ENCODE peak calls at places on chromosomes 6 and 20, in ten cellular contexts. E is H9, O is OCI-LY7, Y is B cell, P is GM13977, J is MCF 10A, U is stomach, I is astrocyte of the spinal cord, D is epithelial cell of esophagus, F is A549. N is an unnamed sample.

GRCh38 chr6:170005680-170006470 is 254.5 kb downstream of the ERMARD start:
- DNase-seq in E (peak), O (no peak), Y (no peak), P (no peak), J (no peak), U (no peak), I (no peak), D (no peak), F (no peak), N (no peak)

GRCh38 chr6:107114872-107115694 is at the start of gene BEND3:
- DNase-seq in E (no peak), O (peak), Y (peak), P (peak), J (peak), U (peak), I (no peak), D (peak), F (no peak), N (peak)

GRCh38 chr20:45817652-45818194 is 5.3 kb downstream of the UBE2C start:
- DNase-seq in E (no peak), O (no peak), Y (no peak), P (no peak), J (peak), U (no peak), I (peak), D (peak), F (no peak), N (no peak)

GRCh38 chr6:97078791-97079190 is 154.3 kb downstream of the KLHL32 start:
- DNase-seq in E (no peak), O (no peak), Y (no peak), P (no peak), J (no peak), U (no peak), I (no peak), D (no peak), F (no peak), N (no peak)

GRCh38 chr20:38125157-38126056 is 39.7 kb downstream of the TGM2 start:
- DNase-seq in E (no peak), O (no peak), Y (no peak), P (no peak), J (peak), U (peak), I (peak), D (peak), F (no peak), N (no peak)

GRCh38 chr6:165987483-165988305 is 180.0 kb downstream of the TBXT start:
- DNase-seq in E (peak), O (no peak), Y (no peak), P (no peak), J (peak), U (peak), I (peak), D (peak), F (peak), N (peak)

GRCh38 chr20:5945963-5946362 is 4.4 kb downstream of the TRMT6 start:
- DNase-seq in E (no peak), O (no peak), Y (no peak), P (no peak), J (peak), U (no peak), I (peak), D (peak), F (no peak), N (no peak)

GRCh38 chr6:133833905-133834304 is 55.0 kb upstream of the TCF21 start:
- DNase-seq in E (no peak), O (no peak), Y (no peak), P (no peak), J (no peak), U (no peak), I (no peak), D (no peak), F (no peak), N (no peak)

GRCh38 chr6:1612902-1613301 is 3.2 kb downstream of the FOXC1 start:
- DNase-seq in E (no peak), O (no peak), Y (no peak), P (no peak), J (peak), U (no peak), I (no peak), D (peak), F (no peak), N (no peak)

GRCh38 chr6:31356216-31356945 is 598 bp downstream of the HLA-B start:
- DNase-seq in E (no peak), O (peak), Y (peak), P (peak), J (peak), U (peak), I (no peak), D (no peak), F (no peak), N (peak)

GRCh38 chr6:69631552-69632346 is 165.1 kb downstream of the LMBRD1 start:
- DNase-seq in E (no peak), O (no peak), Y (no peak), P (peak), J (no peak), U (no peak), I (peak), D (no peak), F (no peak), N (no peak)

GRCh38 chr20:61546641-61547040 is 294.6 kb downstream of the CDH4 start:
- DNase-seq in E (no peak), O (no peak), Y (no peak), P (no peak), J (no peak), U (no peak), I (no peak), D (no peak), F (no peak), N (no peak)

GRCh38 chr20:16662462-16662861 is 67.4 kb upstream of the SNRPB2 start:
- DNase-seq in E (no peak), O (no peak), Y (no peak), P (no peak), J (no peak), U (no peak), I (no peak), D (no peak), F (no peak), N (no peak)

GRCh38 chr6:166360243-166361079 is 18.1 kb upstream of the SFT2D1 start:
- DNase-seq in E (no peak), O (no peak), Y (no peak), P (no peak), J (peak), U (no peak), I (peak), D (peak), F (no peak), N (no peak)

GRCh38 chr6:118514689-118515088 is 33.4 kb upstream of the PLN start:
- DNase-seq in E (no peak), O (no peak), Y (no peak), P (no peak), J (no peak), U (no peak), I (no peak), D (no peak), F (no peak), N (no peak)

GRCh38 chr20:4130404-4131189 is 115.2 kb upstream of the RNF24 start:
- DNase-seq in E (no peak), O (no peak), Y (no peak), P (no peak), J (peak), U (no peak), I (peak), D (peak), F (peak), N (no peak)

GRCh38 chr6:89432875-89433636 is at the start of gene ANKRD6:
- DNase-seq in E (peak), O (peak), Y (peak), P (peak), J (peak), U (peak), I (peak), D (peak), F (peak), N (peak)

GRCh38 chr6:3144571-3144970 is 12.8 kb downstream of the TUBB2A start:
- DNase-seq in E (no peak), O (no peak), Y (no peak), P (no peak), J (no peak), U (no peak), I (no peak), D (no peak), F (no peak), N (no peak)

GRCh38 chr6:3152689-3153088 is 4.7 kb downstream of the TUBB2A start:
- DNase-seq in E (no peak), O (peak), Y (no peak), P (no peak), J (no peak), U (no peak), I (no peak), D (no peak), F (no peak), N (no peak)

GRCh38 chr6:3151705-3152104 is 5.6 kb downstream of the TUBB2A start:
- DNase-seq in E (no peak), O (no peak), Y (no peak), P (no peak), J (no peak), U (no peak), I (no peak), D (no peak), F (no peak), N (no peak)

GRCh38 chr6:3147914-3148757 is 9.2 kb downstream of the TUBB2A start:
- DNase-seq in E (no peak), O (no peak), Y (no peak), P (no peak), J (no peak), U (no peak), I (no peak), D (no peak), F (no peak), N (no peak)
- TF ChIP-seq CTCF in E (peak), O (peak), Y (no peak), P (no peak), J (no peak), U (no peak), I (peak), D (no peak), F (no peak), N (no peak)

GRCh38 chr20:34468956-34469355 is 47.3 kb upstream of the DYNLRB1 start:
- DNase-seq in E (no peak), O (no peak), Y (no peak), P (no peak), J (no peak), U (no peak), I (no peak), D (no peak), F (no peak), N (no peak)

GRCh38 chr20:34472246-34472925 is 43.8 kb upstream of the DYNLRB1 start:
- DNase-seq in E (no peak), O (no peak), Y (no peak), P (no peak), J (peak), U (no peak), I (peak), D (peak), F (no peak), N (no peak)

GRCh38 chr20:34475979-34476736 is 40.1 kb upstream of the DYNLRB1 start:
- DNase-seq in E (peak), O (peak), Y (peak), P (peak), J (peak), U (peak), I (peak), D (peak), F (peak), N (peak)

DNA sequence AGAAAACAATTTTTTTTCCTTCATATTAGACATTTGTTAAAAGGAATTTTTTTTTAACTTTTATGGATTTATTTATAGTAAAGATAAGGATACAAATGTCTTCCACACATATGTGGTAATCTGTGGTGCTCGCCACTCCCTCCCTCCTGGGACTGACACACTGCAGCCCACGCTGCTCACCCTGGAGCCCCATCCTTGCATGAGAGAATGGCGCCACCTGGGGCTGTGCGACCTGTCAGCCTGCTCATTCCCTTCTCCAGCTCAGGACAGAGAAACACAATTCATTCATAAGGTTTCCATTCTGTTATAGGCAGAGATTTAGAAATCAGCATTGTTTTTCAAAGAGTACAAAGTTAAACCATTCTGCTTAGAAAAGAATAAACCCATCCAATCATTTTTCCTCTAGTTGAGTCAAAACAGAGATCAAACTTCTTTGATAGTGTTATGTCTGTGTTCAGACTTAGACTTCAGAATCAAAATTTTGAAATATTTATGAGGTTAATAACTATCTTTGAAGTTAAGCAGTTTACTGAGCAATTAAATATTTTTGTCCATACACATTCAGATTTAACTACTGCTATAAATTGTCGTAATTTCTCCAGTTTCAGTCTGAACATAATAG is 42.8 kb upstream of the DYNLRB1 start:
- DNase-seq in E (peak), O (peak), Y (peak), P (peak), J (peak), U (no peak), I (peak), D (peak), F (peak), N (peak)
- TF ChIP-seq CTCF in E (peak), O (peak), Y (peak), P (peak), J (peak), U (no peak), I (peak), D (peak), F (peak), N (no peak)

GRCh38 chr6:84228198-84228543 is 728 bp upstream of the CEP162 start:
- DNase-seq in E (no peak), O (no peak), Y (no peak), P (no peak), J (no peak), U (no peak), I (no peak), D (no peak), F (no peak), N (no peak)

GRCh38 chr6:84222426-84222825 is 5.0 kb downstream of the CEP162 start:
- DNase-seq in E (no peak), O (no peak), Y (no peak), P (no peak), J (no peak), U (no peak), I (no peak), D (no peak), F (no peak), N (no peak)

GRCh38 chr6:84224251-84224650 is 3.2 kb downstream of the CEP162 start:
- DNase-seq in E (no peak), O (no peak), Y (no peak), P (no peak), J (no peak), U (no peak), I (no peak), D (no peak), F (no peak), N (no peak)

GRCh38 chr6:84227044-84227433 is 404 bp downstream of the CEP162 start:
- DNase-seq in E (no peak), O (no peak), Y (no peak), P (no peak), J (no peak), U (no peak), I (no peak), D (no peak), F (no peak), N (no peak)

DNA sequence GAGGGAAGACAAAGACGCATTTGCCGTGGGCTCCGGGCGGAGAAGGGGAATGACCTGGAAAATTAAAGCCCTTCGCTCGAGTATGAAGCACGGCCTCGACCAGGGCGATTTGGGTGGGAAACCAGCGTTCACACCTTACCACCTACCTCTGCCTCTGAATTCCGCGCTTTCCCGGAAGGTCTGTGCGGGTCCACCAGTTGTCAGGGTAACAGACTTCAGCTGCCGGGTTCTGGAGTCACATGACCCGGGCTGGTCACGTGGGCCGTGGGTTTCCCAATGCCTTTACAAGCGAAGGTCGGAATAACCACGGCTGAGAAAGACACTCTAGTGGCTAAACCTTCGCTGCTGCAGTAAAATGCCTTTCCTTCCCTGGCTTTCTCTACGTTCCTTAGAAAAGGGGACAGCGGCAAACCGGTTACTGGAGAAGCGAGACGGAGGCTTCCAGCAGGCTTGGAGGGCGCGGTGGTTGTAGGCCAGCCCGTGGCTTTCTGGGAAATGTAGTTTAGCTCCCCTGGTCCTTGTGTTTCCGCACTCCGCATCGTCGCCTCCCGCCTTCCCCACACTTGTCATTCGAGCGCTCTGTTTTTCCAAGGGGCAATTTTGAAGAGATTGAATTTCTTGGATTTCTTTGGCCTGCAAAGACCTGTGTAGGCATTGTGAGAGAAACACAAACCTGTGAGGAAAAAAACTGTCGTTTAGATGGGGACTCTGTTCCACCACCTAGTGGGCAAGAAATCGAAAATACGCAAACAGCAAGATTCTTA is at the start of gene CEP162:
- DNase-seq in E (peak), O (peak), Y (peak), P (peak), J (peak), U (peak), I (peak), D (peak), F (peak), N (peak)
- TF ChIP-seq CTCF in E (peak), O (peak), Y (peak), P (peak), J (peak), U (peak), I (peak), D (peak), F (peak), N (peak)

GRCh38 chr6:35062676-35063574 is 78.2 kb downstream of the TCP11 start:
- DNase-seq in E (no peak), O (no peak), Y (peak), P (peak), J (no peak), U (no peak), I (no peak), D (no peak), F (no peak), N (no peak)

GRCh38 chr6:35063701-35064507 is 77.2 kb downstream of the TCP11 start:
- DNase-seq in E (no peak), O (no peak), Y (peak), P (no peak), J (no peak), U (no peak), I (no peak), D (no peak), F (no peak), N (no peak)

GRCh38 chr6:35065870-35066269 is 75.3 kb downstream of the TCP11 start:
- DNase-seq in E (no peak), O (no peak), Y (no peak), P (no peak), J (no peak), U (no peak), I (no peak), D (no peak), F (no peak), N (no peak)

GRCh38 chr6:35065441-35065800 is 75.7 kb downstream of the TCP11 start:
- DNase-seq in E (no peak), O (no peak), Y (no peak), P (no peak), J (no peak), U (no peak), I (no peak), D (no peak), F (no peak), N (no peak)

DNA sequence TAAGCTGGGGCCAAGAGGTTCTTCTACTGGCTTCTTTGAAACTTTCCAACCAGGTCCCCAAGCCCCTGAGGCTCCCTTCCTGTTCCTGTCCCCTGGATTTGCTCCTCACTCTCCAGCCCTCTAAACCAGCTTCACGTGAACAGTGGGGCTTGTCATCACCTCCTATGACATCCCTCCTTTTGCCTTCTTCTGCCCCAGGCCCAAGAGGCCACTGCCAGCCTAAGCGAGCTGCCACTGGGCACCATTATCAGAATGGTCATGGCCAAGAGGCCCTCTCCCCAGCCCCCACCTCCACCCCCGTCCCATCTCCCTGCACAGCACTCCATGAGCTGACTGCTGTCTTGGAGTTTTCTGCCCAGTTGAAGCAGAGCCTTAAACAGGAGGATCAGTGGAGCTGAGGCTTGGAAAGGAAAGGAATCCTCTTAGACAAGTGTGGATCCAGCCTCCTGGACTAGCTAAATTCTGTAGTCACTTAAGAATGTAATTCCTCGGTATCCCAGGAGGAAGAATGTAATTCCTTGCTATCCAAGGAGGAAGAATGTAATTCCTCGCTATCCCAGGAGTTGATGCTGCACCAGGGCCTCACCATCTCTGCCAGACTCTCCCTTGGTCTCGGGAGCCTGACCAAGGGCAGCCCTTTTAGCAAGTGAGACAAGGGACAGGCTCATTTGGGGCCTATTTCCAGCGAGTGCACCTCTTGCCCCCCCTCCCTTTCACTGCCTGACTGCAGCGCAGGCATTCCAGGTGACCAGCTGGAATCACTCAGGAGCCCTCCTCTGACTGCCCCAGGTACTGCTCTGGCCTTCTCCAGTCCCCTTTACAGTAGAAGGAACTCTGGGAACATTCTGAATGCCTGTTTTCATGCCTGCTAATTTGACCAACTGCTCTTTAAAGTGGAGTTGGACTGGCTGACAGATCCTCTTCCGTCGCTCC is 76.4 kb downstream of the TCP11 start:
- DNase-seq in E (peak), O (no peak), Y (no peak), P (no peak), J (no peak), U (no peak), I (no peak), D (no peak), F (no peak), N (no peak)
- TF ChIP-seq CTCF in E (peak), O (no peak), Y (no peak), P (no peak), J (no peak), U (no peak), I (no peak), D (no peak), F (no peak), N (no peak)

DNA sequence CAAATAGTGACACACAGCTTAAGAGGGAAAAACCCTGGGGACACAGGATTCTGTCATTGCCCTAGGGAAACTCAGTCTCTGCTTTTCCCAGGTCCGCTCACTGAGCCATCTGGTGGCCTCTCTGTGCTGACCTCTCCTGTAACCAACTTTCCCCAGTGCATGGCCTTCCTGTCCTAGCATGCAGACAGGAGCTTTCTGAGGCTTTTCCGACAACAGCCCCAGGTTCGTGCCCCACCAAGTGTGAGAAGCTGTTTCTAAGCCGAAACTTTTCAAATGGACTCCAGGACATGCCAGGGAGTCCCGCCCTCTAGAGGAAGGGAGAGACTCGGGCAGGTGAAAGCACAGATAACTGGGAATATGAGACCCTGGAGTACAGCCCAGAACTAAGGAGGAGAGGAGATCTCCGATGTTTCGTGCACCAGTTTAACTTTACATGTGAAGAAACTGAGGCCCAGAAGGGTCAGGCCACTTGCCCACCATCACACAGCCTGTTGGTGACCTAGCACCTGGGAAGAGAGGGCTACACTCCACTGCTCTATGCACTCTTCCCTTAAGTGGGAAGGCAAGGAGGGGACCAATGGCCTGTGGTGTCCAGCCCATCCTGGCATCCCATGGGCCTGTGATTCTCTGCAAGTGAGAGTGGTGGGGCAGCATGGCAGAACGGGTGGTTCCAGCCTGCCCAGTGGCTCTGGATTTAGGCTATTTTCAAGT is 46.2 kb downstream of the RPP40 start:
- DNase-seq in E (peak), O (no peak), Y (no peak), P (no peak), J (peak), U (no peak), I (no peak), D (no peak), F (no peak), N (peak)
- TF ChIP-seq CTCF in E (peak), O (peak), Y (no peak), P (peak), J (peak), U (no peak), I (no peak), D (peak), F (peak), N (no peak)

N was measured in endothelial cell.